ENCODE peak calls at places on chromosome 5, in ten cellular contexts. O is uterus, N is brain microvascular endothelial cell, Q is AG04450, G is heart right ventricle, W is psoas muscle, X is heart left ventricle, E is neuronal stem cell, Y is pancreas, S is mesenchymal stem cell. V is an unnamed sample.

GRCh38 chr5:127673401-127673800 is 24.5 kb downstream of the CTXN3 start:
- DNase-seq in O (no peak), N (no peak), Q (no peak), G (no peak), W (no peak), X (no peak), E (no peak), Y (no peak), S (peak), V (no peak)

GRCh38 chr5:19777363-19777762 is 210.6 kb downstream of the CDH18 start:
- DNase-seq in O (no peak), N (no peak), Q (no peak), G (no peak), W (no peak), X (no peak), E (no peak), Y (no peak), S (no peak), V (no peak)

GRCh38 chr5:96876292-96876850 is at the start of gene ERAP2:
- DNase-seq in O (no peak), N (peak), Q (no peak), G (no peak), W (no peak), X (no peak), E (no peak), Y (no peak), S (peak), V (no peak)

GRCh38 chr5:119279093-119279492 is 76.7 kb upstream of the TNFAIP8 start:
- DNase-seq in O (no peak), N (no peak), Q (no peak), G (no peak), W (no peak), X (no peak), E (no peak), Y (no peak), S (no peak), V (no peak)

GRCh38 chr5:113047234-113047633 is 70.6 kb downstream of the DCP2 start:
- DNase-seq in O (peak), N (no peak), Q (no peak), G (no peak), W (no peak), X (no peak), E (no peak), Y (no peak), S (no peak), V (no peak)

GRCh38 chr5:60916646-60917045 is 28.2 kb downstream of the ERCC8 start:
- DNase-seq in O (no peak), N (no peak), Q (no peak), G (no peak), W (no peak), X (no peak), E (no peak), Y (no peak), S (no peak), V (no peak)

GRCh38 chr5:131417240-131417869 is 153.5 kb downstream of the CDC42SE2 start:
- DNase-seq in O (peak), N (peak), Q (peak), G (peak), W (peak), X (peak), E (peak), Y (peak), S (peak), V (peak)

GRCh38 chr5:137743031-137743640 is 7.2 kb upstream of the KLHL3 start:
- DNase-seq in O (peak), N (peak), Q (no peak), G (peak), W (no peak), X (peak), E (peak), Y (peak), S (peak), V (peak)

GRCh38 chr5:28374492-28374934 is 1336.1 kb upstream of the CDH9 start:
- DNase-seq in O (no peak), N (no peak), Q (no peak), G (no peak), W (no peak), X (no peak), E (no peak), Y (no peak), S (peak), V (no peak)

GRCh38 chr5:165497707-165498106 is 1992.3 kb downstream of the MAT2B start:
- DNase-seq in O (no peak), N (no peak), Q (no peak), G (no peak), W (no peak), X (no peak), E (no peak), Y (peak), S (no peak), V (no peak)

GRCh38 chr5:89628876-89629635 is 746.1 kb upstream of the MEF2C start:
- DNase-seq in O (no peak), N (peak), Q (no peak), G (no peak), W (no peak), X (no peak), E (no peak), Y (no peak), S (peak), V (no peak)

GRCh38 chr5:15598294-15598902 is 98.4 kb downstream of the FBXL7 start:
- DNase-seq in O (no peak), N (no peak), Q (no peak), G (no peak), W (no peak), X (no peak), E (peak), Y (no peak), S (no peak), V (no peak)

GRCh38 chr5:179345179-179345428 is 157 bp downstream of the ADAMTS2 start:
- DNase-seq in O (no peak), N (no peak), Q (no peak), G (no peak), W (no peak), X (no peak), E (no peak), Y (no peak), S (no peak), V (no peak)

GRCh38 chr5:73633060-73633459 is 7.1 kb downstream of the ARHGEF28 start:
- DNase-seq in O (no peak), N (no peak), Q (no peak), G (no peak), W (no peak), X (no peak), E (no peak), Y (no peak), S (no peak), V (no peak)

GRCh38 chr5:64347308-64347707 is 158.5 kb upstream of the RGS7BP start:
- DNase-seq in O (no peak), N (peak), Q (no peak), G (no peak), W (no peak), X (no peak), E (no peak), Y (no peak), S (no peak), V (no peak)

GRCh38 chr5:175393922-175394321 is 50.1 kb downstream of the DRD1 start:
- DNase-seq in O (no peak), N (no peak), Q (no peak), G (no peak), W (no peak), X (no peak), E (no peak), Y (no peak), S (no peak), V (no peak)

GRCh38 chr5:176910161-176910560 is 11.0 kb upstream of the HK3 start:
- DNase-seq in O (no peak), N (no peak), Q (no peak), G (no peak), W (no peak), X (no peak), E (no peak), Y (no peak), S (no peak), V (no peak)

GRCh38 chr5:40904205-40904993 is 4.9 kb upstream of the C7 start:
- DNase-seq in O (peak), N (peak), Q (peak), G (peak), W (peak), X (peak), E (peak), Y (peak), S (peak), V (peak)

GRCh38 chr5:74638776-74639537 is 1.6 kb downstream of the ENC1 start:
- DNase-seq in O (no peak), N (no peak), Q (peak), G (no peak), W (no peak), X (no peak), E (no peak), Y (no peak), S (peak), V (no peak)

DNA sequence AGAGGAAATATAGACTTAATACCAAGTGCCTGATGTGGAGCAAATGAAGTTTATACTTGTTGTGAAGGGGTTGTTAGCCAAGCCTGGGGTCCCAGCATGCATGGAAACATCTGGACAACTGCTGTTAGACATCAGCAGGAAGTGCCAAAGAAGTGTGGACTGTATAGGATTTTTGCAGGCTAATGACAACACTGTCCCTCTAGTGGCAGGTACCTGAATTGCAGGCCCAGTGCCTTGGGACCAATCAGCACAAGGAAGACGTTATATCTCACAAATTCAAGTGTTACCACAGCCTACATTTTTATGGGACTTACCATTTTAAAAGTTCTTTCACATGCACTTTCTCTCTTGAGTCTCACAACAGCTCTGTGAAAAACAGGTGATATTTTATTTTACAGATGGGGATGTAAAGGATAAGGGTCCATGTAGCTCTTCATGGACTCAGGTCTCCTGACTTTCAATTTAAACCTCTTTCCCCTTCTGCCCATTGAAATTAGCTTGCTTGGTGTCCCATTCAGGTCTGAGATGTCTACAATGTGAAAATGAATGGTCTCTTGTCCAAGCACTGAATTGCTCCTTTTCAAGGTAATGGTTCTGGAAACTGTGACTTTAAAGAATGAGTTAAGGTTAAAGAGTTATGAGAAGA is 89.0 kb upstream of the MAP1B start:
- DNase-seq in O (no peak), N (peak), Q (peak), G (peak), W (peak), X (no peak), E (no peak), Y (peak), S (peak), V (peak)
- H3K27ac ChIP-seq in O (no peak), N (no peak), Q (no peak), G (no peak), W (no peak), X (no peak), E (no peak), Y (no peak), S (no peak), V (no peak)

DNA sequence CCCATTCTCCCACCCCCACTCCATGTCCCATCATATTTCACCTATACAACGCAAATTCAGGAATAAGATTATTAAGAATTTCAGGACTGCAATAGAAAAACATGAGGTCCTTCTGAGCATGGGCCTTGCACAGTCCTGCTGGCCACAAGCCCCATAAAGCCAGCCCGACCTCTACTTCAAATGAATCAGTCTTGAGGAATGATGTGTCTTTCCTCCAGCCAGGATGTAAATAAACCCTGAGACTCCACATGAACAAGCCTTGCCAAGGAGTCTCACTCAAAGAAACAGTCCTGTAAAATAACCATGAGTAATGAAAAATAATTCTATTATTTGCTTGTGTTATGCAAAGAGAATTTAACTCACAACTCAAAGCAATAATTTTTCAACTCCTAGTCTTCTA is 140.0 kb upstream of the MOCS2 start:
- DNase-seq in O (no peak), N (peak), Q (peak), G (no peak), W (peak), X (no peak), E (no peak), Y (no peak), S (peak), V (peak)
- H3K27ac ChIP-seq in O (no peak), N (peak), Q (no peak), G (no peak), W (no peak), X (no peak), E (no peak), Y (no peak), S (peak), V (peak)

GRCh38 chr5:139393497-139394122 is 1.3 kb downstream of the PROB1 start:
- DNase-seq in O (no peak), N (no peak), Q (no peak), G (no peak), W (no peak), X (no peak), E (no peak), Y (no peak), S (no peak), V (no peak)
- H3K27ac ChIP-seq in O (no peak), N (no peak), Q (no peak), G (peak), W (peak), X (peak), E (no peak), Y (no peak), S (no peak), V (no peak)

GRCh38 chr5:173318338-173318737 is 9.9 kb downstream of the STC2 start:
- DNase-seq in O (no peak), N (no peak), Q (no peak), G (no peak), W (no peak), X (no peak), E (no peak), Y (no peak), S (no peak), V (no peak)

GRCh38 chr5:173321886-173322285 is 6.3 kb downstream of the STC2 start:
- DNase-seq in O (no peak), N (no peak), Q (no peak), G (no peak), W (no peak), X (no peak), E (no peak), Y (no peak), S (peak), V (no peak)

GRCh38 chr5:173318881-173319609 is 9.2 kb downstream of the STC2 start:
- DNase-seq in O (no peak), N (no peak), Q (no peak), G (no peak), W (no peak), X (no peak), E (no peak), Y (no peak), S (no peak), V (no peak)

GRCh38 chr5:173319610-173320100 is 8.6 kb downstream of the STC2 start:
- DNase-seq in O (no peak), N (no peak), Q (no peak), G (no peak), W (no peak), X (no peak), E (no peak), Y (no peak), S (no peak), V (no peak)

GRCh38 chr5:173320259-173320658 is 8.0 kb downstream of the STC2 start:
- DNase-seq in O (peak), N (no peak), Q (no peak), G (peak), W (peak), X (peak), E (no peak), Y (no peak), S (no peak), V (no peak)
- H3K27ac ChIP-seq in O (peak), N (no peak), Q (peak), G (peak), W (no peak), X (peak), E (no peak), Y (no peak), S (no peak), V (peak)

DNA sequence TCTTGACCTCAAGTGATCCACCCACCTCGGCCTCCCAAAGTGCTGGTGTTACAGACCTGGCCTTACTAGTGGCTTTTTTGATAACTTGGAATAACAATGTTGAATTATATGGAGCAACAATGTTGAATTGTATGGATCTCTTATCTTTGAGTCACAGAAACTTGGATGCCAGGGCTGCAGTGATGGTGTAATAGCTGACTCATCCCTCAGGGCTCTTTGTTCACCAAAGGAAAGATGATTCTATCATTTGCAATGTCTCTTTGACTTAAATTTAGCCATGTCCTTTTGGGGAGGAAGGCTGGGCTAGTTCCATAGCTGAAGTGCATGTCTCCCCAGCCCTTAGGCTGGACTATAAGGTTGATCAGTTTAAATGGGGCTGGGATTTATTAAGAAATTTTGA is 172.3 kb downstream of the PDZD2 start:
- DNase-seq in O (no peak), N (peak), Q (peak), G (no peak), W (peak), X (no peak), E (no peak), Y (no peak), S (peak), V (no peak)
- H3K27ac ChIP-seq in O (no peak), N (peak), Q (peak), G (no peak), W (no peak), X (no peak), E (no peak), Y (no peak), S (no peak), V (no peak)

V was measured in tibial artery.